ENCODE peak calls at places on chromosomes 3 and 15, in ten cellular contexts. B is iPS DF 6.9; S is RKO; C is left cardiac atrium; F is Peyer's patch; U is CD8-positive, alpha-beta memory T cell; D is lower leg skin; J is AG10803; I is nephron progenitor cell; G is head of caudate nucleus. H is an unnamed sample.

GRCh38 chr3:107142786-107143185 is 234.5 kb upstream of the CCDC54 start:
- DNase-seq in B (no peak), S (no peak), C (no peak), F (no peak), U (no peak), D (no peak), J (no peak), I (no peak), G (no peak), H (no peak)

GRCh38 chr15:92899910-92900711 is at the start of gene CHD2:
- DNase-seq in B (no peak), S (peak), C (peak), F (peak), U (peak), D (peak), J (peak), I (peak), G (peak), H (peak)

GRCh38 chr15:70064441-70064840 is 33.3 kb downstream of the TLE3 start:
- DNase-seq in B (no peak), S (no peak), C (no peak), F (no peak), U (no peak), D (no peak), J (no peak), I (no peak), G (no peak), H (no peak)

GRCh38 chr3:153881201-153881600 is 240.0 kb upstream of the ARHGEF26 start:
- DNase-seq in B (no peak), S (peak), C (no peak), F (no peak), U (no peak), D (no peak), J (no peak), I (no peak), G (no peak), H (no peak)

GRCh38 chr3:47016934-47017435 is 37.5 kb downstream of the NBEAL2 start:
- DNase-seq in B (no peak), S (peak), C (no peak), F (peak), U (peak), D (no peak), J (peak), I (no peak), G (no peak), H (peak)

GRCh38 chr3:123315271-123315595 is 113.5 kb downstream of the SEC22A start:
- DNase-seq in B (no peak), S (no peak), C (no peak), F (no peak), U (no peak), D (no peak), J (no peak), I (no peak), G (no peak), H (no peak)

GRCh38 chr15:64905119-64905831 is 6.4 kb upstream of the ANKDD1A start:
- DNase-seq in B (peak), S (no peak), C (peak), F (peak), U (peak), D (peak), J (peak), I (peak), G (peak), H (peak)

GRCh38 chr15:53716909-53717878 is 42.3 kb downstream of the WDR72 start:
- DNase-seq in B (no peak), S (peak), C (no peak), F (no peak), U (no peak), D (no peak), J (no peak), I (no peak), G (no peak), H (peak)

GRCh38 chr15:80351211-80351610 is 53.0 kb upstream of the ARNT2 start:
- DNase-seq in B (no peak), S (no peak), C (no peak), F (no peak), U (no peak), D (no peak), J (no peak), I (no peak), G (no peak), H (no peak)

H was measured in endothelial cell of umbilical vein.